ENCODE peak calls at places on chromosome 16, in four cellular contexts. One of them, this sample, is unnamed.
A peak's percentile ranks its signal among the peaks of the same experiment; 100 is the strongest.

GRCh38 chr16:63458842-63459241 is 1422.6 kb upstream of the CDH8 start:
- DNase-seq in HL-60: no peak
- DNase-seq in GM12878: no peak
- DNase-seq in K562: no peak
- DNase-seq in this sample: no peak

GRCh38 chr16:23206986-23207385 is 24.4 kb downstream of the SCNN1G start:
- DNase-seq in HL-60: no peak
- DNase-seq in GM12878: no peak
- DNase-seq in K562: no peak
- DNase-seq in this sample: no peak

GRCh38 chr16:14334366-14335105 is 263.4 kb downstream of the MRTFB start:
- DNase-seq in HL-60: no peak
- DNase-seq in GM12878: no peak
- DNase-seq in K562: no peak
- DNase-seq in this sample: no peak

GRCh38 chr16:4032768-4033167 is 83.5 kb downstream of the ADCY9 start:
- DNase-seq in HL-60: peak; percentile 90
- DNase-seq in GM12878: no peak
- DNase-seq in K562: no peak
- DNase-seq in this sample: no peak

GRCh38 chr16:56606071-56606687 is 2.2 kb upstream of the MT2A start:
- DNase-seq in HL-60: no peak
- DNase-seq in GM12878: no peak
- DNase-seq in K562: no peak
- DNase-seq in this sample: no peak

GRCh38 chr16:50393461-50394214 is 24.9 kb upstream of the BRD7 start:
- DNase-seq in HL-60: no peak
- DNase-seq in GM12878: no peak
- DNase-seq in K562: no peak
- DNase-seq in this sample: no peak

GRCh38 chr16:13453938-13454553 is 465.9 kb upstream of the ERCC4 start:
- DNase-seq in HL-60: peak; percentile 16
- DNase-seq in GM12878: no peak
- DNase-seq in K562: peak; percentile 26
- DNase-seq in this sample: no peak

GRCh38 chr16:71501562-71501961 is 12.4 kb upstream of the ZNF19 start:
- DNase-seq in HL-60: no peak
- DNase-seq in GM12878: no peak
- DNase-seq in K562: no peak
- DNase-seq in this sample: no peak

GRCh38 chr16:83835972-83836566 is 28.3 kb downstream of the HSBP1 start:
- DNase-seq in HL-60: no peak
- DNase-seq in GM12878: no peak
- DNase-seq in K562: peak; percentile 53
- DNase-seq in this sample: no peak

GRCh38 chr16:89187337-89188063 is 12.8 kb downstream of the SLC22A31 start:
- DNase-seq in HL-60: peak; percentile 22
- DNase-seq in GM12878: no peak
- DNase-seq in K562: no peak
- DNase-seq in this sample: no peak
- TF ChIP-seq SPI1 in HL-60: no peak
- TF ChIP-seq SPI1 in GM12878: peak; percentile 2
- TF ChIP-seq SPI1 in K562: no peak
- TF ChIP-seq SPI1 in this sample: no peak

GRCh38 chr16:79599837-79600635 is 501 bp downstream of the MAF start:
- DNase-seq in HL-60: no peak
- DNase-seq in GM12878: no peak
- DNase-seq in K562: no peak
- DNase-seq in this sample: peak; percentile 37

GRCh38 chr16:79597775-79598174 is 2.8 kb downstream of the MAF start:
- DNase-seq in HL-60: no peak
- DNase-seq in GM12878: no peak
- DNase-seq in K562: no peak
- DNase-seq in this sample: no peak

GRCh38 chr16:79599256-79599836 is 1.2 kb downstream of the MAF start:
- DNase-seq in HL-60: no peak
- DNase-seq in GM12878: no peak
- DNase-seq in K562: no peak
- DNase-seq in this sample: peak; percentile 13

GRCh38 chr16:79597277-79597676 is 3.3 kb downstream of the MAF start:
- DNase-seq in HL-60: no peak
- DNase-seq in GM12878: no peak
- DNase-seq in K562: no peak
- DNase-seq in this sample: no peak

GRCh38 chr16:79598341-79599181 is 2.0 kb downstream of the MAF start:
- DNase-seq in HL-60: no peak
- DNase-seq in GM12878: no peak
- DNase-seq in K562: no peak
- DNase-seq in this sample: no peak
- TF ChIP-seq POLR2AphosphoS5 in HL-60: no peak
- TF ChIP-seq POLR2AphosphoS5 in GM12878: no peak
- TF ChIP-seq POLR2AphosphoS5 in K562: no peak
- TF ChIP-seq POLR2AphosphoS5 in this sample: no peak

GRCh38 chr16:82033006-82033405 is 2.0 kb upstream of the HSD17B2 start:
- DNase-seq in HL-60: no peak
- DNase-seq in GM12878: no peak
- DNase-seq in K562: no peak
- DNase-seq in this sample: no peak
- TF ChIP-seq SPI1 in HL-60: no peak
- TF ChIP-seq SPI1 in GM12878: no peak
- TF ChIP-seq SPI1 in K562: no peak
- TF ChIP-seq SPI1 in this sample: no peak

DNA sequence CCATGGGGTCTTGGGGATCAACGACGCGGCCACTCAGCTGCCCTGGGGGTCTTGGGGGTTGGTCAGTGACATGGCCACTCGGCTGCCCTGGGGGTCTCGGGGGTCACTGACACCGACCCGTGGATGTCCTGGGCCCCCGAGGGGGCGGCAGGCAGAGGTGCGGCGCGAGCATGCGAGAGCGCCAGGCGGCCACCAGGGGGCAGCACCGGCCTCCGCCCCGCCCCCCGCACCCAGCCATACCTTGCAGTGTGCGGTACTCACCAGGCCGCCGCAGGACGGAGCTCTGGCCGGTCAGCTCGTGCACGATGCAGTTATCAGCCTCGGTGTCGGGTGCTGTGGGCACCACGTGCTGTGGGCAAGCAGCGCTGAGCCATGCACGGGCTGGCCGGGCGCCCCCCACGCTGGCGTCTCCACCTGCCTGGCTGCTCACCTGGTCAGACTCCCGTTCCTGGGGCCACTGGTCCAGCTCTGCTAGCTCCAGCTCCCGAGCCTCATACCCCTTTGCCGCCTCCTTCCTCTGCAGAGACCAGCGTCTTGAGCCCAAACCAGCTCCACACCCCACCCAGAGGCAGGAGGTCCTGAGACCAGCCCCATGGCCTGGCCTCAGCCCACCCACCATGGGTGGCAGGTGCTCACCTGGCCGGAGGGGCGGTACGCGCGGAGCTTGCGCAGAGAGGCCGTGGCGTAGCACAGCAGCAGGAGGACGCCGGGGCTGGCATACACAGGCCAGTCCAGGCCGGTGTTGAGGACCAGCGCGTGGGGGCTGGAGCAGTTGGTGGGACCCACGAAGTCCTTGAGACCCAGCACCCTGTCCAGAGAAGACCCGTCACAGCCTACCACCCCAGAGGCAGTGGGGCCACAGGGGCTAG is 31.2 kb downstream of the CTU2 start:
- DNase-seq in HL-60: peak; percentile 75
- DNase-seq in GM12878: peak; percentile 13
- DNase-seq in K562: peak; percentile 92
- DNase-seq in this sample: peak; percentile 96
- TF ChIP-seq POLR2AphosphoS5 in HL-60: no peak
- TF ChIP-seq POLR2AphosphoS5 in GM12878: no peak
- TF ChIP-seq POLR2AphosphoS5 in K562: peak; percentile 36
- TF ChIP-seq POLR2AphosphoS5 in this sample: no peak

DNA sequence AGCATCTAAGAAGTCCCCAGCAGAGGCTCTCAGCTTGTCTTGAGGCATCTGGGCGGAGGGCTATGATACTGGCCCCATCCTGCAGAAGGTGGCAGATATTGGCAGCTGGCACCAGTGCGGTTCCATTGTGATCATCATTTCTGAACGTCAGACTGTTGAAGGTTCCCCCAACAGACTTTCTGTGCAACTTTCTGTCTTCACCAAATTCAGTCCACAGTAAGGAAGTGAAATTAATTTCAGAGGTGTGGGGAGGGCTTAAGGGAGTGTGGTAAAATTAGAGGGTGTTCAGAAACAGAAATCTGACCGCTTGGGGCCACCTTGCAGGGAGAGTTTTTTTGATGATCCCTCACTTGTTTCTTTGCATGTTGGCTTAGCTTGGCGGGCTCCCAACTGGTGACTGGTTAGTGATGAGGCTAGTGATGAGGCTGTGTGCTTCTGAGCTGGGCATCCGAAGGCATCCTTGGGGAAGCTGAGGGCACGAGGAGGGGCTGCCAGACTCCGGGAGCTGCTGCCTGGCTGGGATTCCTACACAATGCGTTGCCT is at the start of gene CIITA:
- DNase-seq in HL-60: peak; percentile 79
- DNase-seq in GM12878: peak; percentile 97
- DNase-seq in K562: peak; percentile 40
- DNase-seq in this sample: peak; percentile 58
- TF ChIP-seq SPI1 in HL-60: peak; percentile 70
- TF ChIP-seq SPI1 in GM12878: peak; percentile 98
- TF ChIP-seq SPI1 in K562: peak; percentile 25
- TF ChIP-seq SPI1 in this sample: peak; percentile 98

DNA sequence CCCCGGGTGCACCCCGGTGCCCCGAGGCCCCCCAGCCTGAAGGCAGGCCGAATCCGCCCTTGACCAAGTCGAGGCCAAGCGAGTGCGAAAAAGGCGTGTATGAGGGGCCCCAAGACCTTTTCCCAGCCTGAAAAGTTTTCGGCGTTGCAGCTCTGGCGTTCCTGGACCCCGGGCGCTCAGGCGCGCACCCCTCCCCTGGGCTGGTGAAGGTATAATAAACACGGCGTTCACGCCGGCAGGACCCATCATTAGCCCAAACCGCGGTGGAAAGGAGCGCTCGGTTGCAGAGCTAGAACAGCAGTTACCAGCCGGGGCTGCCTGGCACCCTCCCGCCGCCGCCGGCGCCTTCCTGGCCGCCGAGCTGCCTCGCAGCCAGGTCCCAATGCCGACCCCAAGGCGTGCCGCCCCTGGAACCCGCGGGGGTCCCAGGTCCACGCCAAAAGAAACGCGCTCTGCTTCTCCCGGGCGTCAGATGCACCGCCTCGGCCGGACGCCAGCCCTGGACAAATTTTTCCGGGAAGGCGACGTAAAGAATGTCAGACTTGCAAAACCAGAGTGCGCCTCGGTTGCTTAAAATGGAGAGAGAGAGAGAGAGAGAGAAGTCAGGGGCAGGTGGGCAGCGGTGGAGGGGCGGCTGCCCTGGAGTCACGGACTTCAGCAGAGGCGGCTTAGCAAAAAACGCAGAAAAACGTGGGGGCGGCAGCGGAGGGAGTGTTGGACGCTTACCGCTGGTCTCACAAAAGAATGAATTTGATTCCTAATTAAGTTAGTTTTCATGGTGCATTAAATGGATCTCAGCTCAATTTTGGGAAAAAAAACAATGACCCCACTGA is 11.4 kb upstream of the FOXF1 start:
- DNase-seq in HL-60: no peak
- DNase-seq in GM12878: no peak
- DNase-seq in K562: no peak
- DNase-seq in this sample: no peak
- TF ChIP-seq POLR2AphosphoS5 in HL-60: no peak
- TF ChIP-seq POLR2AphosphoS5 in GM12878: no peak
- TF ChIP-seq POLR2AphosphoS5 in K562: no peak
- TF ChIP-seq POLR2AphosphoS5 in this sample: no peak

GRCh38 chr16:16004314-16004749 is 54.9 kb downstream of the ABCC1 start:
- DNase-seq in HL-60: no peak
- DNase-seq in GM12878: no peak
- DNase-seq in K562: no peak
- DNase-seq in this sample: no peak
- TF ChIP-seq SPI1 in HL-60: no peak
- TF ChIP-seq SPI1 in GM12878: no peak
- TF ChIP-seq SPI1 in K562: no peak
- TF ChIP-seq SPI1 in this sample: no peak

GRCh38 chr16:1323296-1324239 is 9.9 kb upstream of the BAIAP3 start:
- DNase-seq in HL-60: no peak
- DNase-seq in GM12878: no peak
- DNase-seq in K562: no peak
- DNase-seq in this sample: no peak

GRCh38 chr16:1319041-1319440 is 9.6 kb downstream of the UBE2I start:
- DNase-seq in HL-60: no peak
- DNase-seq in GM12878: no peak
- DNase-seq in K562: no peak
- DNase-seq in this sample: no peak

GRCh38 chr16:1322407-1322806 is 11.0 kb upstream of the BAIAP3 start:
- DNase-seq in HL-60: no peak
- DNase-seq in GM12878: no peak
- DNase-seq in K562: no peak
- DNase-seq in this sample: no peak

GRCh38 chr16:1318268-1318545 is 8.8 kb downstream of the UBE2I start:
- DNase-seq in HL-60: no peak
- DNase-seq in GM12878: no peak
- DNase-seq in K562: no peak
- DNase-seq in this sample: no peak

GRCh38 chr16:1320658-1321240 is 11.3 kb downstream of the UBE2I start:
- DNase-seq in HL-60: no peak
- DNase-seq in GM12878: no peak
- DNase-seq in K562: no peak
- DNase-seq in this sample: no peak
- TF ChIP-seq POLR2AphosphoS5 in HL-60: no peak
- TF ChIP-seq POLR2AphosphoS5 in GM12878: no peak
- TF ChIP-seq POLR2AphosphoS5 in K562: no peak
- TF ChIP-seq POLR2AphosphoS5 in this sample: no peak

DNA sequence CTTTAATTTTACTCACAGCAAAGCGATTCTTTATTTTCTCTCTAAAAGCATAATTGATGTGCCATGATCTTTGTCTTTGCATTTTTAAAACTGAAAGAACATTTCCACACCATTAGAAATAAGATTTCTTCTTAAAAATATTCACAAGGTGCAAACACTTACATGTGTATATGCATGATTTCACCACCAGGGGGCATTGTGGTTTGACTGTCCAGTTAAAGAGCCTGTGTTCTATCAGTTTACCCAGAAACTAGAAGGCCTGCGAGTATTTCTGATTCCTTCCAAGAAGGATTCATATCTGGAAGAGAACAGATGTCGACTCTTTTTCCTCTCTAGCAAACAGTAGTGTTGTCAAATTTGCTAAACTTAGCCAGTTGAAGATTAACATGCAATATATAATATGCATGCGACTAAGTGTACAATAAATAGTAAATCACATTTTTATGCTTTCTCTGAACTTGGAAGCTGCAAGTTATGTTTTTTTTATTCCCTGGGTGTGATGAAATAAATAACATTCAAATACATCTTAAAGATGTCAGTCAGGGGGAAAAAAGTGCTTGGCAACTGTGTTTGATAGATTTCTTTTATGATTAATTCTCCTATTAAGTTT is 404.2 kb downstream of the WWOX start:
- DNase-seq in HL-60: peak; percentile 45
- DNase-seq in GM12878: no peak
- DNase-seq in K562: peak; percentile 52
- DNase-seq in this sample: peak; percentile 12
- TF ChIP-seq SPI1 in HL-60: no peak
- TF ChIP-seq SPI1 in GM12878: no peak
- TF ChIP-seq SPI1 in K562: no peak
- TF ChIP-seq SPI1 in this sample: no peak

GRCh38 chr16:69848635-69849545 is 86.8 kb downstream of the WWP2 start:
- DNase-seq in HL-60: no peak
- DNase-seq in GM12878: no peak
- DNase-seq in K562: no peak
- DNase-seq in this sample: no peak
- TF ChIP-seq POLR2AphosphoS5 in HL-60: no peak
- TF ChIP-seq POLR2AphosphoS5 in GM12878: no peak
- TF ChIP-seq POLR2AphosphoS5 in K562: no peak
- TF ChIP-seq POLR2AphosphoS5 in this sample: no peak